ENCODE peak calls at places on chromosome 6, in eight cellular contexts. H is astrocyte of the spinal cord, E is RWPE1, L is lower leg skin, A is HL-60, F is A549, V is upper lobe of right lung, U is type B pancreatic cell. S is an unnamed sample.

GRCh38 chr6:35508542-35508941 is 4.2 kb downstream of the TULP1 start:
- DNase-seq in H (no peak), E (no peak), A (no peak), L (no peak), V (no peak), F (no peak), U (no peak), S (no peak)

GRCh38 chr6:149217466-149217888 is 100.0 kb upstream of the TAB2 start:
- DNase-seq in V (no peak), A (no peak), E (no peak), U (no peak), L (no peak), H (no peak), F (no peak), S (no peak)

GRCh38 chr6:130324657-130325056 is 41.2 kb upstream of the TMEM200A start:
- DNase-seq in F (no peak), L (no peak), U (no peak), E (no peak), H (peak; percentile 84), A (no peak), V (no peak), S (no peak)

GRCh38 chr6:4914412-4915159 is 89.3 kb downstream of the RPP40 start:
- DNase-seq in V (no peak), L (no peak), A (no peak), U (no peak), H (peak; percentile 48), E (no peak), F (no peak), S (no peak)

GRCh38 chr6:20875369-20875963 is 341.2 kb downstream of the CDKAL1 start:
- DNase-seq in V (no peak), F (no peak), E (peak; percentile 24), L (no peak), A (no peak), U (no peak), H (peak; percentile 64), S (no peak)

GRCh38 chr6:129510930-129511329 is 199.0 kb downstream of the ARHGAP18 start:
- DNase-seq in V (no peak), E (no peak), U (no peak), H (peak; percentile 59), F (no peak), A (no peak), L (no peak), S (no peak)

GRCh38 chr6:155186052-155186658 is 77.7 kb upstream of the CLDN20 start:
- DNase-seq in U (no peak), F (no peak), L (no peak), V (no peak), A (no peak), H (no peak), E (no peak), S (no peak)

GRCh38 chr6:156850356-156850755 is 73.2 kb downstream of the ARID1B start:
- DNase-seq in V (no peak), E (no peak), A (no peak), H (no peak), U (no peak), L (no peak), F (no peak), S (no peak)

GRCh38 chr6:109045423-109046012 is 49.1 kb downstream of the SESN1 start:
- DNase-seq in A (no peak), L (no peak), F (no peak), H (no peak), U (no peak), E (no peak), V (no peak), S (no peak)

GRCh38 chr6:170087946-170088348 is 202.9 kb downstream of the DLL1 start:
- DNase-seq in A (peak; percentile 59), L (peak; percentile 85), U (no peak), E (no peak), F (no peak), H (no peak), V (peak; percentile 67), S (no peak)

GRCh38 chr6:137415127-137415833 is 78.9 kb downstream of the OLIG3 start:
- DNase-seq in L (peak; percentile 88), H (peak; percentile 78), E (peak; percentile 38), V (peak; percentile 68), U (no peak), A (peak; percentile 22), F (no peak), S (no peak)

GRCh38 chr6:52124126-52125121 is 37.0 kb upstream of the PKHD1 start:
- DNase-seq in H (no peak), E (no peak), U (no peak), L (no peak), V (no peak), F (no peak), A (no peak), S (no peak)

GRCh38 chr6:167303660-167304625 is 12.8 kb downstream of the UNC93A start:
- DNase-seq in U (no peak), H (no peak), E (peak; percentile 44), V (no peak), L (no peak), A (no peak), F (no peak), S (no peak)

GRCh38 chr6:87772597-87773530 is 70.8 kb upstream of the AKIRIN2 start:
- DNase-seq in F (no peak), H (no peak), A (no peak), U (no peak), L (no peak), E (no peak), V (no peak), S (no peak)

GRCh38 chr6:140388141-140388802 is 1013.8 kb upstream of the CITED2 start:
- DNase-seq in E (no peak), U (no peak), V (no peak), A (no peak), F (no peak), H (no peak), L (no peak), S (no peak)

GRCh38 chr6:162262466-162263196 is 464.9 kb downstream of the PRKN start:
- DNase-seq in H (no peak), V (no peak), U (no peak), F (no peak), A (no peak), L (no peak), E (no peak), S (no peak)

GRCh38 chr6:5325173-5325572 is 63.9 kb downstream of the FARS2 start:
- DNase-seq in H (no peak), V (no peak), A (no peak), U (no peak), L (no peak), F (no peak), E (no peak), S (no peak)

GRCh38 chr6:2396856-2397640 is 151.6 kb upstream of the GMDS start:
- DNase-seq in H (peak; percentile 73), L (no peak), F (no peak), V (no peak), A (no peak), E (no peak), U (no peak), S (no peak)

DNA sequence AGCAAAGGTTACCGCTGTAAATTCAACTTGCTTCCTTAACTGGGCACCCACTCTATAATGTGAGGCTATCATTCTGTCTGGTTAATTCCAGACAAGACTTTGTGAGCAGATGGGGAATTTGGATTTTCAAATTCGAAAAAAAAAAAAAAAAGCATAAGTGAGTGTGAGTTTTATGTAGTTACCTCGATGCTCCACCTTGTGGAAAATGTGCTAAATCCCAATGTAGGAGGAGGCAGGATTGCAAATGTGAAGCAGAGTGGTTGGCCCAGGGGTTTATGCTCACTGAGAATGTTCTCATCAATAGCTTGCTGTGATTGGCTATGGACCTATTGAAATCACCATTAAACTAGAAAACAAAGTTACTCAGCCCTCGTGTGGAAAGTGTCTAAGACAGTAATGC is 150.9 kb upstream of the GMDS start:
- DNase-seq in L (no peak), H (peak; percentile 7), A (no peak), V (no peak), F (no peak), U (no peak), E (no peak), S (no peak)
- TF ChIP-seq CTCF in L (no peak), H (no peak), A (no peak), V (no peak), F (no peak), U (no peak), E (no peak), S (no peak)

DNA sequence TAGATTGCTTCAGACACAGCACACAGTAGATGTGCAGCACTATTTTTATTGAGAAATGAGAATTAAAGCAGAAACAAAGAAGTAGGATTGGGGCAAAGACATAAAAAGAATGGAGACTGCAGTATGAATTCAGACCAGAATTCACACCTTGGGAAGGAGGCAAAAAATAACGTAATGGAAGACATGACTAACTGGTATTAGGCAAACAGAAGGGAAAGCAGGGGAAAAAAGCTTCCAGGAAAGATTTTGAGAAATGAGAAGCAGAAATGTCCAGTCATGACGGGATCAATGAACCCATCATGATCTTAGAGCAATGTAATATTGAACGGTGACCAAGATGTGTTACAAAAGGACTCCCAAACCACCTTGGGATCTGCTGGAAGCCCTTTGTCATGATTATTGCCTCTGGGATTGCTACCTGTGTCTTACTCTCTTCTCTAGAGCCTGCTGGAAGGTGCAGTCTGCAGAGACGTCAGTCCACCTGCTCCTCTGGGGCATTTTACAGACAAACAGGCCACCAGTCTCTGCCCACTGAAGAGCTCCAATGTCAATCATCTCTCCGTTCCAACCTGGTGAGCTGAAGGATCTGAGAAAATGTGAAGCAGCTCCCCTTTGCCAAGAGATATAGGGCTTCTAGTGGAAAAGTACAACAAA is 8.7 kb downstream of the NUDT3 start:
- DNase-seq in F (no peak), E (no peak), A (no peak), H (no peak), L (no peak), V (no peak), U (no peak), S (no peak)
- TF ChIP-seq CTCF in F (no peak), E (no peak), A (no peak), H (no peak), L (no peak), V (no peak), U (no peak), S (no peak)

DNA sequence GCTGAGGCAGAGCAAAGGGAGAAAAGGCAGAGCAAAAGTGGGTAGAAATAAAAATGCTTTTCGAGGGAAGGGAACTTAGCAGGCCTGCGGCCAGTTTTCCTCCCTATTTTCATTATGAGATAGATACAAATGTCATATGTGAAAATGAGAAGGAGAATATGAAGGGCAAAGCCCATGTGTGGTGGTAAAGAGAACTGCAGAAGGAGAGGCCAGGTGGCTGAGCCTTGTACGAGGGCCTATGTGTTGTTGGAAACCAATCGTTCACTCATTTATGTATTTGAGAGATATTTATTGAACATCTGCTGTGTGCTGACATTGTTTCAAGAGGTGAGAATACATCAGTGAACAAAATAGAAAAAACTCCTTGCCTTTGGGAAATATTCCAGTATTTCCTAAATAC is 147.7 kb downstream of the SH3BGRL2 start:
- DNase-seq in A (no peak), E (no peak), U (no peak), L (no peak), V (no peak), F (no peak), H (no peak), S (no peak)
- TF ChIP-seq CTCF in A (no peak), E (no peak), U (no peak), L (no peak), V (no peak), F (no peak), H (no peak), S (no peak)

DNA sequence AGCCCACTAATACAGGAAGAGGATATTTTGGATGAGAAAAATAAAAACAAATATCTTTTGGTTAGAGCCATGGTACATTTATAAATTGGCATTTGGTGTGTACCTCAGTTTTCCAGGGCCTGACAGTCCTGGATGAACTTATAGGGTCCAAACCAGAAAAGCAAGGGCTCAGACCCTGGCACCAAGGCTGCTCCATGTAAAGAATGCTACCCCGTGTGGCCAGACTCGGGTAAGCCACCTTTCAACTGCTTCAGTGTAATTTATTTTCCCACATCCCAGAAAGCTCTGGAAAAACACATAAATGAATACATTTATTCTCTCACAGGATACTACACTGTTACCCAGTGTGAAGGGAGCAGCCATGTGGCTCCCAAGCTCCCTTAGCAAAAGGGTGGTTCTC is 13.9 kb downstream of the MRPL14 start:
- DNase-seq in H (no peak), E (no peak), V (no peak), L (no peak), U (no peak), F (peak; percentile 18), A (no peak), S (no peak)
- TF ChIP-seq CTCF in H (peak; percentile 36), E (no peak), V (peak; percentile 12), L (no peak), U (peak; percentile 51), F (no peak), A (no peak), S (no peak)

S was measured in vagina.